ENCODE peak calls at places on chromosomes 12 and 14, in five cellular contexts. L is GM23338, O is foreskin fibroblast, X is BJ, J is upper lobe of left lung. G is an unnamed sample.

GRCh38 chr14:53458368-53458814 is 305.3 kb upstream of the DDHD1 start:
- DNase-seq in J (no peak), L (peak; percentile 30), O (peak; percentile 70), X (peak; percentile 31), G (peak; percentile 47)

GRCh38 chr14:91464615-91465205 is 45.4 kb downstream of the PPP4R3A start:
- DNase-seq in J (no peak), X (no peak), O (no peak), L (no peak), G (no peak)

GRCh38 chr12:69120331-69120730 is 119.0 kb upstream of the CPSF6 start:
- DNase-seq in O (no peak), X (no peak), J (no peak), L (no peak), G (no peak)

GRCh38 chr12:51926718-51927117 is 19.4 kb downstream of the ACVRL1 start:
- DNase-seq in X (no peak), J (peak; percentile 58), O (peak; percentile 47), L (peak; percentile 74), G (no peak)

GRCh38 chr14:63993992-63994391 is 141.2 kb downstream of the SYNE2 start:
- DNase-seq in L (peak; percentile 32), J (no peak), O (peak; percentile 8), X (no peak), G (no peak)

GRCh38 chr12:111063296-111064026 is 143.1 kb upstream of the MYL2 start:
- DNase-seq in L (no peak), O (peak; percentile 5), X (no peak), J (no peak), G (no peak)

GRCh38 chr12:106078358-106079025 is 60.3 kb downstream of the NUAK1 start:
- DNase-seq in O (peak; percentile 85), J (no peak), L (no peak), X (no peak), G (no peak)

GRCh38 chr14:29814153-29815057 is 113.2 kb downstream of the PRKD1 start:
- DNase-seq in J (peak; percentile 25), O (no peak), L (no peak), X (no peak), G (no peak)

GRCh38 chr14:89240414-89240813 is 176.6 kb downstream of the FOXN3 start:
- DNase-seq in X (no peak), L (no peak), J (no peak), O (peak; percentile 73), G (peak; percentile 20)

GRCh38 chr12:81888341-81888740 is 129.2 kb upstream of the PPFIA2 start:
- DNase-seq in O (no peak), X (no peak), L (peak; percentile 30), J (no peak), G (no peak)

GRCh38 chr14:56185991-56186390 is 67.8 kb downstream of the PELI2 start:
- DNase-seq in J (no peak), X (no peak), O (no peak), L (no peak), G (no peak)

GRCh38 chr12:122090759-122091535 is 12.4 kb downstream of the MLXIP start:
- DNase-seq in X (peak; percentile 89), L (no peak), J (peak; percentile 64), O (peak; percentile 72), G (no peak)

GRCh38 chr12:113368331-113368730 is 9.9 kb downstream of the PLBD2 start:
- DNase-seq in J (no peak), X (no peak), O (no peak), L (no peak), G (no peak)

GRCh38 chr14:86574026-86574777 is 1044.3 kb downstream of the FLRT2 start:
- DNase-seq in J (no peak), L (no peak), X (no peak), O (peak; percentile 3), G (no peak)

GRCh38 chr12:50186667-50187066 is 19.5 kb upstream of the CERS5 start:
- DNase-seq in L (no peak), X (peak; percentile 54), O (peak; percentile 63), J (no peak), G (no peak)

GRCh38 chr14:65019944-65020566 is 33.4 kb downstream of the FNTB start:
- DNase-seq in J (no peak), X (no peak), O (peak; percentile 67), L (peak; percentile 83), G (peak; percentile 30)

GRCh38 chr12:94643585-94643984 is 6.8 kb downstream of the TMCC3 start:
- DNase-seq in J (peak; percentile 65), L (no peak), X (no peak), O (peak; percentile 26), G (no peak)

GRCh38 chr12:58465418-58465817 is 454.9 kb downstream of the LRIG3 start:
- DNase-seq in J (no peak), X (peak; percentile 37), O (peak; percentile 47), L (no peak), G (no peak)

GRCh38 chr14:54813081-54813480 is 89.5 kb downstream of the GCH1 start:
- DNase-seq in O (no peak), L (no peak), X (no peak), J (no peak), G (no peak)

GRCh38 chr14:52272375-52272774 is 4.9 kb downstream of the PTGDR start:
- DNase-seq in J (no peak), O (peak; percentile 74), X (no peak), L (peak; percentile 70), G (no peak)

GRCh38 chr12:5927732-5928516 is 17.1 kb downstream of the ANO2 start:
- DNase-seq in L (no peak), O (no peak), X (no peak), J (no peak), G (no peak)

GRCh38 chr12:24798335-24798734 is 150.6 kb downstream of the BCAT1 start:
- DNase-seq in O (no peak), J (no peak), X (no peak), L (no peak), G (no peak)

GRCh38 chr12:115023279-115023678 is 339.3 kb upstream of the TBX3 start:
- DNase-seq in J (no peak), O (peak; percentile 88), X (no peak), L (no peak), G (peak; percentile 53)

GRCh38 chr12:109389146-109389545 is 41.4 kb downstream of the MYO1H start:
- DNase-seq in X (no peak), J (no peak), L (peak; percentile 34), O (no peak), G (no peak)

GRCh38 chr12:61757831-61758505 is 502.2 kb upstream of the USP15 start:
- DNase-seq in L (no peak), J (no peak), X (no peak), O (peak; percentile 43), G (no peak)

GRCh38 chr14:26598672-26599131 is 869 bp upstream of the NOVA1 start:
- DNase-seq in J (no peak), L (no peak), O (no peak), X (no peak), G (no peak)

GRCh38 chr14:76933515-76933914 is 95.0 kb downstream of the IRF2BPL start:
- DNase-seq in J (no peak), X (no peak), O (no peak), L (no peak), G (no peak)

GRCh38 chr12:12839886-12840285 is 26.7 kb downstream of the DDX47 start:
- DNase-seq in O (peak; percentile 95), L (no peak), X (peak; percentile 81), J (peak; percentile 74), G (peak; percentile 85)

GRCh38 chr14:22221508-22221907 is 367.5 kb downstream of the DAD1 start:
- DNase-seq in O (no peak), L (peak; percentile 61), X (no peak), J (no peak), G (no peak)
- TF ChIP-seq CTCF in O (peak; percentile 39), L (peak; percentile 50), X (peak; percentile 42), J (peak; percentile 9), G (peak; percentile 22)

GRCh38 chr12:48156648-48157015 is 683 bp downstream of the ASB8 start:
- DNase-seq in J (no peak), L (no peak), O (no peak), X (no peak), G (no peak)

GRCh38 chr12:48160807-48161206 is 3.5 kb upstream of the ASB8 start:
- DNase-seq in O (no peak), J (no peak), X (no peak), L (no peak), G (no peak)

GRCh38 chr12:48159976-48160525 is 2.7 kb upstream of the ASB8 start:
- DNase-seq in L (no peak), X (no peak), J (no peak), O (peak; percentile 15), G (no peak)

GRCh38 chr12:48157016-48157888 is at the start of gene ASB8:
- DNase-seq in J (peak; percentile 100), L (peak; percentile 99), O (peak; percentile 99), X (peak; percentile 91), G (peak; percentile 96)

GRCh38 chr12:48157889-48158370 is 615 bp upstream of the ASB8 start:
- DNase-seq in J (no peak), O (no peak), L (no peak), X (no peak), G (no peak)
- TF ChIP-seq CTCF in J (no peak), O (no peak), L (no peak), X (no peak), G (no peak)

DNA sequence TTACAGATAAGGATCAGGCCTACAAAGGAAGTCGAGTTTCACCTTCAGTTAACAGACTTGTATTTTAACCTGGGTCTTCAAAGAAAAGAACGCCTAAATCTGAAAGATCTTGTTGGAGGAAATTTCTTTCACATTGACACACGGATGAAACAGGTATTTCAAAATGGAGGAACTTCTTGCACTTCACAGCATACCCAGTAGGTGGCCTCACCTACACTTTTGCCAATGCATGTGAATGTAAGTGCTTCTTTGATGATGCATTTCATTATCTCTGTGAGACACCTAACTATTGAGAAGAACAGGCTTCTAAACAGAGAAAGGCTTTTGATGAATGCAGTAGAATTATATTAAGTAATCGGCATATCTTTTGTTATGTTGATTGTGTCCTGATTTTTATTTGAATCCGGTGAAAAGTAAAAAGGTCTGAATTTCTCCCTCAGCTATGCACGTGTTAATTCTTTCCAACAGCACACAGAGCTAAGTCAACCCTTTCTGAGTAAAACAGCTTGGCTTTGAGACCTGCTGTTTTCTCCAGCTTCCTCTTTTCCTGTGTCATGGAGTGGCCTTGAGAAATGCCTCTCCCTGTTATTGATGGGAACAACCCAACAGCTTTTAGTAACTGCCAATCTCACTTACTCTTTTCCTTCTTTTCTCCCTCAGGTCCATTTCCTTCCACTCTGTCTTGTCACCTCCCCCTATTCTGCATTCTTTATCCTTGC is 399.0 kb downstream of the NAV3 start:
- DNase-seq in J (no peak), L (peak; percentile 83), O (peak; percentile 62), X (no peak), G (peak; percentile 21)
- TF ChIP-seq CTCF in J (peak; percentile 35), L (peak; percentile 86), O (peak; percentile 61), X (peak; percentile 66), G (peak; percentile 60)

GRCh38 chr12:74412607-74413230 is 124.9 kb upstream of the ATXN7L3B start:
- DNase-seq in X (no peak), J (no peak), L (peak; percentile 48), O (peak; percentile 30), G (peak; percentile 2)

GRCh38 chr12:74418573-74418972 is 119.1 kb upstream of the ATXN7L3B start:
- DNase-seq in O (no peak), X (no peak), J (no peak), L (no peak), G (no peak)

DNA sequence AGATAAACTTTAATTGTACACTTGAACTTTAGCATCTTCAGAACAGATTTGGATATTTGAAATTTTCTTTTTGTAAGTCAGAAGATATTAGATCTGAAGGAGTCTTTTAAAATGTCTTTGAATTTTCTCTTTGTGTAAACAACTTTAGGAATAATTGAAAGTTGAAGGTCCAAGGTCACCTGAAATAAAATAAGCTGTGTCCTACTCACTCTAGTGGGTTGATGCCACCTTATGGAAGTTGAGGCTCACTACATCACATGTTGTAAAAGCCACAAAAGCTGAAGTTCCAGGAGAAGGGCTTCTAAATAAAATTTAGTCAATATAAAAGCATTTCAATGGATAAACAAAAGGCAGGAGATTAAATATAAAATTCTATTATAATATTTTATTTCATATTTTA is 122.0 kb upstream of the ATXN7L3B start:
- DNase-seq in O (peak; percentile 15), X (no peak), J (no peak), L (peak; percentile 62), G (no peak)
- TF ChIP-seq CTCF in O (peak; percentile 41), X (peak; percentile 49), J (peak; percentile 23), L (peak; percentile 71), G (peak; percentile 41)